ENCODE peak calls at places on chromosomes 5 and 9, in six cellular contexts. One of them, this sample, is unnamed.

GRCh38 chr5:9425710-9426109 is 120.2 kb downstream of the SEMA5A start:
- DNase-seq in epithelial cell of esophagus: no peak
- DNase-seq in neural progenitor cell: no peak
- DNase-seq in RWPE2: no peak
- DNase-seq in astrocyte of the spinal cord: no peak
- DNase-seq in AG09319: no peak
- DNase-seq in this sample: no peak

GRCh38 chr5:25544652-25545249 is 900.0 kb upstream of the CDH10 start:
- DNase-seq in epithelial cell of esophagus: peak
- DNase-seq in neural progenitor cell: peak
- DNase-seq in RWPE2: no peak
- DNase-seq in astrocyte of the spinal cord: peak
- DNase-seq in AG09319: no peak
- DNase-seq in this sample: no peak

GRCh38 chr9:129567842-129568559 is 52.9 kb downstream of the C9orf50 start:
- DNase-seq in epithelial cell of esophagus: peak
- DNase-seq in neural progenitor cell: peak
- DNase-seq in RWPE2: no peak
- DNase-seq in astrocyte of the spinal cord: peak
- DNase-seq in AG09319: no peak
- DNase-seq in this sample: peak

GRCh38 chr9:32265037-32265436 is 119.4 kb upstream of the ACO1 start:
- DNase-seq in epithelial cell of esophagus: no peak
- DNase-seq in neural progenitor cell: peak
- DNase-seq in RWPE2: no peak
- DNase-seq in astrocyte of the spinal cord: no peak
- DNase-seq in AG09319: no peak
- DNase-seq in this sample: no peak

GRCh38 chr9:71703172-71703872 is 65.0 kb downstream of the CEMIP2 start:
- DNase-seq in epithelial cell of esophagus: peak
- DNase-seq in neural progenitor cell: no peak
- DNase-seq in RWPE2: no peak
- DNase-seq in astrocyte of the spinal cord: no peak
- DNase-seq in AG09319: no peak
- DNase-seq in this sample: no peak

GRCh38 chr5:93580387-93581100 is 475 bp downstream of the NR2F1-AS1 start:
- DNase-seq in epithelial cell of esophagus: peak
- DNase-seq in neural progenitor cell: peak
- DNase-seq in RWPE2: no peak
- DNase-seq in astrocyte of the spinal cord: peak
- DNase-seq in AG09319: no peak
- DNase-seq in this sample: no peak

GRCh38 chr9:110130211-110130610 is 77.7 kb downstream of the C9orf152 start:
- DNase-seq in epithelial cell of esophagus: no peak
- DNase-seq in neural progenitor cell: no peak
- DNase-seq in RWPE2: no peak
- DNase-seq in astrocyte of the spinal cord: no peak
- DNase-seq in AG09319: no peak
- DNase-seq in this sample: no peak

GRCh38 chr9:107484117-107484723 is 5.3 kb downstream of the KLF4 start:
- DNase-seq in epithelial cell of esophagus: peak
- DNase-seq in neural progenitor cell: peak
- DNase-seq in RWPE2: no peak
- DNase-seq in astrocyte of the spinal cord: peak
- DNase-seq in AG09319: peak
- DNase-seq in this sample: no peak

GRCh38 chr5:181058321-181058720 is 18.3 kb downstream of the BTNL9 start:
- DNase-seq in epithelial cell of esophagus: no peak
- DNase-seq in neural progenitor cell: no peak
- DNase-seq in RWPE2: no peak
- DNase-seq in astrocyte of the spinal cord: no peak
- DNase-seq in AG09319: no peak
- DNase-seq in this sample: no peak

GRCh38 chr5:28707706-28708105 is 1669.3 kb upstream of the CDH9 start:
- DNase-seq in epithelial cell of esophagus: peak
- DNase-seq in neural progenitor cell: no peak
- DNase-seq in RWPE2: no peak
- DNase-seq in astrocyte of the spinal cord: peak
- DNase-seq in AG09319: no peak
- DNase-seq in this sample: no peak

GRCh38 chr5:132557425-132557805 is 638 bp downstream of the RAD50 start:
- DNase-seq in epithelial cell of esophagus: peak
- DNase-seq in neural progenitor cell: peak
- DNase-seq in RWPE2: no peak
- DNase-seq in astrocyte of the spinal cord: peak
- DNase-seq in AG09319: no peak
- DNase-seq in this sample: peak

GRCh38 chr5:111932628-111933027 is 175.6 kb upstream of the NREP start:
- DNase-seq in epithelial cell of esophagus: peak
- DNase-seq in neural progenitor cell: no peak
- DNase-seq in RWPE2: peak
- DNase-seq in astrocyte of the spinal cord: peak
- DNase-seq in AG09319: no peak
- DNase-seq in this sample: no peak

GRCh38 chr5:6475626-6476312 is 27.1 kb downstream of the UBE2QL1 start:
- DNase-seq in epithelial cell of esophagus: no peak
- DNase-seq in neural progenitor cell: peak
- DNase-seq in RWPE2: no peak
- DNase-seq in astrocyte of the spinal cord: no peak
- DNase-seq in AG09319: no peak
- DNase-seq in this sample: no peak

GRCh38 chr9:121558423-121558950 is 58.8 kb upstream of the GGTA1 start:
- DNase-seq in epithelial cell of esophagus: no peak
- DNase-seq in neural progenitor cell: no peak
- DNase-seq in RWPE2: no peak
- DNase-seq in astrocyte of the spinal cord: no peak
- DNase-seq in AG09319: no peak
- DNase-seq in this sample: no peak

GRCh38 chr5:96582343-96582742 is 79.8 kb upstream of the CAST start:
- DNase-seq in epithelial cell of esophagus: peak
- DNase-seq in neural progenitor cell: no peak
- DNase-seq in RWPE2: no peak
- DNase-seq in astrocyte of the spinal cord: peak
- DNase-seq in AG09319: no peak
- DNase-seq in this sample: no peak

GRCh38 chr5:33788922-33789321 is 102.9 kb downstream of the ADAMTS12 start:
- DNase-seq in epithelial cell of esophagus: peak
- DNase-seq in neural progenitor cell: no peak
- DNase-seq in RWPE2: no peak
- DNase-seq in astrocyte of the spinal cord: peak
- DNase-seq in AG09319: peak
- DNase-seq in this sample: no peak

GRCh38 chr9:78031271-78031825 is at the start of gene GNAQ:
- DNase-seq in epithelial cell of esophagus: no peak
- DNase-seq in neural progenitor cell: peak
- DNase-seq in RWPE2: no peak
- DNase-seq in astrocyte of the spinal cord: no peak
- DNase-seq in AG09319: no peak
- DNase-seq in this sample: no peak

GRCh38 chr5:125868035-125868434 is 555.2 kb upstream of the GRAMD2B start:
- DNase-seq in epithelial cell of esophagus: peak
- DNase-seq in neural progenitor cell: no peak
- DNase-seq in RWPE2: no peak
- DNase-seq in astrocyte of the spinal cord: no peak
- DNase-seq in AG09319: no peak
- DNase-seq in this sample: no peak

GRCh38 chr9:91690540-91691249 is 259.3 kb downstream of the ROR2 start:
- DNase-seq in epithelial cell of esophagus: peak
- DNase-seq in neural progenitor cell: no peak
- DNase-seq in RWPE2: no peak
- DNase-seq in astrocyte of the spinal cord: no peak
- DNase-seq in AG09319: no peak
- DNase-seq in this sample: no peak

GRCh38 chr9:32422237-32422806 is 37.9 kb downstream of the ACO1 start:
- DNase-seq in epithelial cell of esophagus: no peak
- DNase-seq in neural progenitor cell: no peak
- DNase-seq in RWPE2: no peak
- DNase-seq in astrocyte of the spinal cord: no peak
- DNase-seq in AG09319: no peak
- DNase-seq in this sample: no peak

GRCh38 chr9:132627120-132627519 is 42.7 kb downstream of the DDX31 start:
- DNase-seq in epithelial cell of esophagus: no peak
- DNase-seq in neural progenitor cell: no peak
- DNase-seq in RWPE2: no peak
- DNase-seq in astrocyte of the spinal cord: no peak
- DNase-seq in AG09319: no peak
- DNase-seq in this sample: no peak

GRCh38 chr5:173290477-173291131 is 37.6 kb downstream of the STC2 start:
- DNase-seq in epithelial cell of esophagus: no peak
- DNase-seq in neural progenitor cell: peak
- DNase-seq in RWPE2: no peak
- DNase-seq in astrocyte of the spinal cord: no peak
- DNase-seq in AG09319: no peak
- DNase-seq in this sample: no peak

GRCh38 chr9:77011973-77012817 is 7.3 kb upstream of the FOXB2 start:
- DNase-seq in epithelial cell of esophagus: peak
- DNase-seq in neural progenitor cell: peak
- DNase-seq in RWPE2: no peak
- DNase-seq in astrocyte of the spinal cord: peak
- DNase-seq in AG09319: no peak
- DNase-seq in this sample: no peak

GRCh38 chr9:13064060-13064459 is 215.4 kb downstream of the MPDZ start:
- DNase-seq in epithelial cell of esophagus: no peak
- DNase-seq in neural progenitor cell: no peak
- DNase-seq in RWPE2: no peak
- DNase-seq in astrocyte of the spinal cord: no peak
- DNase-seq in AG09319: no peak
- DNase-seq in this sample: no peak

GRCh38 chr9:86818636-86819035 is 128.7 kb downstream of the GAS1 start:
- DNase-seq in epithelial cell of esophagus: no peak
- DNase-seq in neural progenitor cell: no peak
- DNase-seq in RWPE2: no peak
- DNase-seq in astrocyte of the spinal cord: no peak
- DNase-seq in AG09319: no peak
- DNase-seq in this sample: no peak

GRCh38 chr9:125513634-125514413 is 193.2 kb downstream of the MAPKAP1 start:
- DNase-seq in epithelial cell of esophagus: peak
- DNase-seq in neural progenitor cell: peak
- DNase-seq in RWPE2: peak
- DNase-seq in astrocyte of the spinal cord: peak
- DNase-seq in AG09319: no peak
- DNase-seq in this sample: no peak

GRCh38 chr5:39014544-39014943 is 59.7 kb downstream of the RICTOR start:
- DNase-seq in epithelial cell of esophagus: peak
- DNase-seq in neural progenitor cell: no peak
- DNase-seq in RWPE2: no peak
- DNase-seq in astrocyte of the spinal cord: peak
- DNase-seq in AG09319: peak
- DNase-seq in this sample: no peak

GRCh38 chr5:43891112-43891511 is 288.1 kb downstream of the NNT start:
- DNase-seq in epithelial cell of esophagus: no peak
- DNase-seq in neural progenitor cell: no peak
- DNase-seq in RWPE2: no peak
- DNase-seq in astrocyte of the spinal cord: no peak
- DNase-seq in AG09319: no peak
- DNase-seq in this sample: no peak

GRCh38 chr9:70120834-70121510 is 77.3 kb downstream of the MAMDC2 start:
- DNase-seq in epithelial cell of esophagus: peak
- DNase-seq in neural progenitor cell: peak
- DNase-seq in RWPE2: peak
- DNase-seq in astrocyte of the spinal cord: peak
- DNase-seq in AG09319: peak
- DNase-seq in this sample: peak
- TF ChIP-seq CTCF in epithelial cell of esophagus: peak
- TF ChIP-seq CTCF in neural progenitor cell: no peak
- TF ChIP-seq CTCF in RWPE2: peak
- TF ChIP-seq CTCF in astrocyte of the spinal cord: peak
- TF ChIP-seq CTCF in AG09319: peak
- TF ChIP-seq CTCF in this sample: no peak

DNA sequence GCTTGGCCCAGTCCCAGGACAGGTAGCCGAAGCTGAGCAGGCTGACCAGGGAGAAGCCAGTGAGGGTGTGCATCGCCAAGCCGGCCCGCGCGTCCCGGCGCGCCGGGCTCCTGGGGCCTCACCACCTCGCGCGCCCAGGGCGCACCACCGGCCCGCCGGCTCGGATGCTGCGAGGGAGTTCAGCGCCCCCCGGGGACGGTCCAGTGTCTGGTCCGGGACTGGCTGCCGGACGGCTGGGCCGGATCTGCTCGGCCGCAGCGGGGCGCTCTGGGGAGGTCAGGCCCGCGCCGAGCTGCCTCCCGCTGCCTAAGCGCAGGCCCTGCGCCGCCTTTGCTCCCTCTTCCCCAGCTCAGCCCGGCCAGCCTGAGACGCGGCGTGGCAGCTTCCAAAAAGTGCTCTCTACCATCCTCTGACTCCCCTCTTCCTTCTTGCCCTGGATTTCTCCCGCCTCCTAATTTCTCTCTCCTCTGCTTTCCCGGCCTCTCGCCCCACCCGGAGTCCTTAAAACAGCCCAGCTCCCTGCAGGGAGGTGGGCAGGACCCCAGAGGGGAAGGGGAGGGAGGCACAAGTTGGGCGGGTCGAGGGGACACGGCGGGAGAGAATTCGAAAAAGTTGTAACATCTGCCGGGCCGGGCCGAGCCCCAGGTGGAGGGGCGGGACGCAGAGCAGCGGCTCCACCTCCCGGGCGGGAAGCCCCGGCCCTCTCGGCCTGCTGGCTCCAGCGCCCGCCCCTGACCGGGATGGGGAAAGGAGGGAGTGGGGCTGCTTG is at the start of gene ARSI:
- DNase-seq in epithelial cell of esophagus: peak
- DNase-seq in neural progenitor cell: peak
- DNase-seq in RWPE2: peak
- DNase-seq in astrocyte of the spinal cord: peak
- DNase-seq in AG09319: no peak
- DNase-seq in this sample: no peak
- TF ChIP-seq CTCF in epithelial cell of esophagus: peak
- TF ChIP-seq CTCF in neural progenitor cell: peak
- TF ChIP-seq CTCF in RWPE2: peak
- TF ChIP-seq CTCF in astrocyte of the spinal cord: peak
- TF ChIP-seq CTCF in AG09319: peak
- TF ChIP-seq CTCF in this sample: no peak

DNA sequence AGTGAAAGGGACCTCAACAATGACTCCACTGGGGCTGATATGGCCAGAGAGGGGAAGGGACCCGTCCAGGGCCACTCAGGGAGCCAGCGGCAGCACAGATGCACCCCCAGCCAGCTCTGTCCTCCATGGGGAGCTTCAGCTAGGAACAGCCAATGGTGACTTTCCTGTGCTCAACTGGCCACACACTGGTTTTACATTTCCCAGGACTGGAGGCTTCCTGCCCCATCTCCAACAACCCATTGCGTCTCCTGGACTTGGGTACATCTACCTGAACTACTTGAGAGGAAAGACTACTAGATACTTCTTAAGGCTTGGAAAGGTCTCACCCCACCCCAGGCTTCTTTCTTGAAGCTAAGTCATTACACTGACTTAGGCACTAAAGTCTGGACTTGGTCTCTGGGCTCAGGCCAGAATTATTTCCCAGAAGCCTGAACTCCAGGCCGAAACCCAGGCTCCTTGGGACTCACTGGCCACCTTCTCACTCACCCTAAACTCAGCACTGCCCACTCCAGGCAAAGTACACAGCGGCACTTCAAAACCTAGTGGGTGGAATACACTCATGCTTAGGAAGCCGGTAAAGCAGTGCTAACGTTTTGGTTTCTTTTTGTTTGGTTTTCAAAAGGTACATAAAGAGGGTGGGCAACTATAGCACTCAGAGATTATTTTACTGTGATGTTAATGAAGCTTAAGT is 1.6 kb downstream of the IGFBPL1 start:
- DNase-seq in epithelial cell of esophagus: no peak
- DNase-seq in neural progenitor cell: no peak
- DNase-seq in RWPE2: no peak
- DNase-seq in astrocyte of the spinal cord: no peak
- DNase-seq in AG09319: no peak
- DNase-seq in this sample: no peak
- TF ChIP-seq CTCF in epithelial cell of esophagus: no peak
- TF ChIP-seq CTCF in neural progenitor cell: no peak
- TF ChIP-seq CTCF in RWPE2: no peak
- TF ChIP-seq CTCF in astrocyte of the spinal cord: no peak
- TF ChIP-seq CTCF in AG09319: no peak
- TF ChIP-seq CTCF in this sample: no peak

GRCh38 chr5:138752341-138752950 is 779 bp upstream of the CTNNA1 start:
- DNase-seq in epithelial cell of esophagus: peak
- DNase-seq in neural progenitor cell: peak
- DNase-seq in RWPE2: no peak
- DNase-seq in astrocyte of the spinal cord: no peak
- DNase-seq in AG09319: no peak
- DNase-seq in this sample: no peak
- TF ChIP-seq CTCF in epithelial cell of esophagus: peak
- TF ChIP-seq CTCF in neural progenitor cell: peak
- TF ChIP-seq CTCF in RWPE2: no peak
- TF ChIP-seq CTCF in astrocyte of the spinal cord: no peak
- TF ChIP-seq CTCF in AG09319: peak
- TF ChIP-seq CTCF in this sample: no peak